ENCODE peak calls at places on chromosomes 12 and 14, in eight cellular contexts. M is astrocyte of the spinal cord, O is pancreas, Z is left ventricle myocardium inferior, W is astrocyte, Y is HepG2, J is right atrium auricular region, P is cardiac muscle cell. T is an unnamed sample.

GRCh38 chr12:80857311-80857710 is 80.4 kb downstream of the LIN7A start:
- DNase-seq in M (peak; percentile 56), O (no peak), Z (no peak), W (peak; percentile 78), Y (no peak), J (no peak), P (no peak), T (no peak)

GRCh38 chr12:112130461-112130998 is 5.2 kb downstream of the TRAFD1 start:
- DNase-seq in M (peak; percentile 38), O (no peak), Z (no peak), W (no peak), Y (no peak), J (no peak), P (peak; percentile 29), T (no peak)

GRCh38 chr12:106415134-106415533 is 57.6 kb downstream of the POLR3B start:
- DNase-seq in M (peak; percentile 12), O (no peak), Z (no peak), W (peak; percentile 86), Y (no peak), J (no peak), P (peak; percentile 66), T (no peak)

GRCh38 chr14:33307691-33308369 is 369.2 kb downstream of the NPAS3 start:
- DNase-seq in M (peak; percentile 86), O (no peak), Z (no peak), W (peak; percentile 92), Y (no peak), J (no peak), P (peak; percentile 69), T (no peak)

GRCh38 chr14:64508215-64508776 is 3.7 kb downstream of the ZBTB1 start:
- DNase-seq in M (no peak), O (no peak), Z (no peak), W (no peak), Y (no peak), J (no peak), P (no peak), T (no peak)

GRCh38 chr12:91327889-91328288 is 145.3 kb upstream of the DCN start:
- DNase-seq in M (peak; percentile 16), O (no peak), Z (no peak), W (peak; percentile 30), Y (no peak), J (no peak), P (peak; percentile 61), T (no peak)

GRCh38 chr14:22002860-22003284 is 329.3 kb upstream of the OR4E1 start:
- DNase-seq in M (no peak), O (no peak), Z (no peak), W (no peak), Y (no peak), J (no peak), P (no peak), T (no peak)

GRCh38 chr12:131735153-131735456 is 24.2 kb downstream of the SFSWAP start:
- DNase-seq in M (no peak), O (no peak), Z (no peak), W (no peak), Y (no peak), J (no peak), P (no peak), T (no peak)

GRCh38 chr12:14893471-14894250 is 8.0 kb upstream of the MGP start:
- DNase-seq in M (no peak), O (no peak), Z (no peak), W (peak; percentile 46), Y (no peak), J (no peak), P (peak; percentile 78), T (no peak)

GRCh38 chr14:105151838-105152793 is 16.5 kb downstream of the JAG2 start:
- DNase-seq in M (no peak), O (no peak), Z (no peak), W (no peak), Y (no peak), J (no peak), P (no peak), T (no peak)

GRCh38 chr14:54804720-54805060 is 97.9 kb downstream of the GCH1 start:
- DNase-seq in M (no peak), O (no peak), Z (no peak), W (no peak), Y (no peak), J (peak; percentile 54), P (no peak), T (no peak)

GRCh38 chr14:56278383-56278782 is 160.2 kb downstream of the PELI2 start:
- DNase-seq in M (no peak), O (no peak), Z (no peak), W (no peak), Y (no peak), J (no peak), P (no peak), T (no peak)

GRCh38 chr14:62015248-62015647 is 253.0 kb downstream of the SNAPC1 start:
- DNase-seq in M (no peak), O (no peak), Z (no peak), W (no peak), Y (no peak), J (no peak), P (no peak), T (no peak)

GRCh38 chr12:116651089-116651488 is 86.8 kb downstream of the SPRING1 start:
- DNase-seq in M (no peak), O (no peak), Z (no peak), W (no peak), Y (no peak), J (no peak), P (no peak), T (no peak)

GRCh38 chr12:50084775-50085614 is at the start of gene SMARCD1:
- DNase-seq in M (peak; percentile 95), O (peak; percentile 89), Z (peak; percentile 93), W (peak; percentile 80), Y (peak; percentile 90), J (peak; percentile 93), P (peak; percentile 95), T (peak; percentile 82)

GRCh38 chr12:29350080-29350479 is 30.9 kb downstream of the ERGIC2 start:
- DNase-seq in M (peak; percentile 39), O (no peak), Z (no peak), W (peak; percentile 25), Y (peak; percentile 6), J (no peak), P (peak; percentile 70), T (no peak)

GRCh38 chr12:46831335-46832083 is 5.7 kb upstream of the SLC38A4 start:
- DNase-seq in M (peak; percentile 8), O (peak; percentile 41), Z (peak; percentile 77), W (no peak), Y (no peak), J (no peak), P (peak; percentile 3), T (no peak)

GRCh38 chr12:47717046-47717442 is 8.2 kb downstream of the ENDOU start:
- DNase-seq in M (no peak), O (no peak), Z (no peak), W (no peak), Y (no peak), J (no peak), P (no peak), T (no peak)

GRCh38 chr12:104215638-104216297 is at the start of gene TXNRD1:
- DNase-seq in M (peak; percentile 80), O (peak; percentile 60), Z (peak; percentile 87), W (peak; percentile 63), Y (peak; percentile 30), J (peak; percentile 89), P (peak; percentile 86), T (peak; percentile 26)

GRCh38 chr14:71550367-71550766 is 381.9 kb upstream of the RGS6 start:
- DNase-seq in M (no peak), O (no peak), Z (no peak), W (no peak), Y (no peak), J (no peak), P (no peak), T (peak; percentile 41)

GRCh38 chr14:99038401-99038800 is 233.6 kb downstream of the BCL11B start:
- DNase-seq in M (peak; percentile 56), O (no peak), Z (no peak), W (peak; percentile 68), Y (no peak), J (no peak), P (peak; percentile 9), T (no peak)

GRCh38 chr14:48382961-48383360 is 707.6 kb upstream of the MDGA2 start:
- DNase-seq in M (no peak), O (no peak), Z (no peak), W (no peak), Y (no peak), J (no peak), P (no peak), T (no peak)

GRCh38 chr12:62865860-62866407 is 69.0 kb downstream of the PPM1H start:
- DNase-seq in M (peak; percentile 84), O (no peak), Z (no peak), W (peak; percentile 72), Y (no peak), J (no peak), P (no peak), T (no peak)

GRCh38 chr12:4270670-4271432 is 2.7 kb upstream of the CCND2 start:
- DNase-seq in M (no peak), O (peak; percentile 21), Z (peak; percentile 57), W (no peak), Y (no peak), J (peak; percentile 69), P (no peak), T (no peak)
- H3K4me3 ChIP-seq in M (peak overlapping the region; percentile 10), O (peak overlapping the region; percentile 81), Z (peak overlapping the region; percentile 86), W (no peak overlapping the region), Y (no peak overlapping the region), J (peak overlapping the region; percentile 84), P (peak overlapping the region; percentile 62), T (peak overlapping the region; percentile 64)

GRCh38 chr12:68286396-68286795 is 33.0 kb upstream of the IL22 start:
- DNase-seq in M (no peak), O (no peak), Z (no peak), W (no peak), Y (no peak), J (no peak), P (no peak), T (no peak)
- TF ChIP-seq CTCF in M (no peak), O (no peak), Z (no peak), W (no peak), Y (no peak), J (no peak), P (no peak), T (no peak)

DNA sequence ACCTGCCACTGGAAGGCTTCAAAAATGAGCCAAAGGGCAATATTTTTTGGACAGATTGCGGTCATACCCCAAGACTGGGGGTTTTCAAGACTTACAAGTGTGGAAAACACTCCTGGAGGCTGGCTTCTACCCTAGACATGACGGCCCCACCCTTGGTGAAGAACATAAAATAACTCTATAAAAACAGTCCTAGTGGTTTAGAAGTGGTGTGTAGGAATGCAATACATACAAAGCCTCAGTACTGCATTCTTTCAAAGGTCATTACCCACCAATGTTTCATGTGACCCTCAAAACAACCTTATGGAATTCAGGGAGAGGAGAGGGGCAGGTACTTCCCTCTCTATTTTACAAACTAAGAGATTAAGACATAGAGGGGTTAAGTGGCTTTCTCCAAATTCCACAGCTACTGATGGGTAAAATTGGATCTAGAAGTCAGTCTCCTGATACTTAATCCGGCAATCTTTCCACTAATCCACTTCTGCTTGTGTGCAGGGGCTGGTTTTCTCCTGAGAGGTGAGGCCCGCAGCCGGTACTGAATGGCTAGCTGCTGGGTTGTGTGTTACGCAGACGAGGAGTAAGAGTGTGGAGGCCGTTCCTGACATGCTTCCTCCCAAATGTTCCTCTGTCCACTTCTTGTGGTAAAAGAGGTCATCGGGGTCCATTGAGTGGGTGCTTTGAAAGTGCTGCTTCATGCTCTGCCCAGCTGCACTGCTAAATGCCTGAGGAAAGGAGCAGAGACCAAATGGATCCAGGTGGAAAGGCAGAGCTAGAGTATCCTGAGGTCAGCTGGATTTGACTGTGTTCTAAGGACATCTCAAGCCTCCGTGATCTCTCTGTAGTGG is 16.2 kb downstream of the SLC7A8 start:
- DNase-seq in M (no peak), O (no peak), Z (no peak), W (peak; percentile 34), Y (no peak), J (no peak), P (no peak), T (no peak)
- H3K4me3 ChIP-seq in M (no peak overlapping the region), O (no peak overlapping the region), Z (no peak overlapping the region), W (no peak overlapping the region), Y (no peak overlapping the region), J (no peak overlapping the region), P (no peak overlapping the region), T (no peak overlapping the region)

GRCh38 chr14:102777711-102778615 is 714 bp downstream of the TRAF3 start:
- DNase-seq in M (peak; percentile 47), O (peak; percentile 11), Z (peak; percentile 28), W (peak; percentile 47), Y (no peak), J (no peak), P (peak; percentile 38), T (no peak)
- TF ChIP-seq CTCF in M (no peak), O (no peak), Z (no peak), W (no peak), Y (no peak), J (no peak), P (no peak), T (no peak)